ENCODE peak calls at places on chromosomes 7 and 10, in seven cellular contexts. A is dorsolateral prefrontal cortex, N is AG04450, I is HepG2, M is A549, V is transverse colon, Q is astrocyte of the spinal cord. J is an unnamed sample.

GRCh38 chr7:44177570-44178131 is 11.6 kb downstream of the GCK start:
- DNase-seq in A (no peak), V (no peak), M (no peak), I (no peak), N (no peak), Q (peak; percentile 70), J (no peak)

GRCh38 chr10:60737242-60737641 is 41.0 kb upstream of the CDK1 start:
- DNase-seq in M (no peak), V (no peak), N (no peak), A (no peak), Q (no peak), I (no peak), J (no peak)

GRCh38 chr10:112279482-112279881 is 3.7 kb upstream of the TECTB start:
- DNase-seq in Q (no peak), A (no peak), I (no peak), V (no peak), M (no peak), N (no peak), J (peak; percentile 32)

GRCh38 chr7:73557397-73558257 is at the start of gene BCL7B:
- DNase-seq in A (peak; percentile 46), I (peak; percentile 44), V (peak; percentile 80), M (peak; percentile 81), N (no peak), Q (peak; percentile 50), J (peak; percentile 92)

GRCh38 chr7:138538518-138538917 is 78.5 kb downstream of the TRIM24 start:
- DNase-seq in Q (peak; percentile 1), I (no peak), A (no peak), V (no peak), N (peak; percentile 13), M (no peak), J (no peak)

GRCh38 chr10:58027431-58027830 is 240.3 kb downstream of the IPMK start:
- DNase-seq in Q (peak; percentile 50), I (no peak), N (no peak), M (no peak), A (no peak), V (no peak), J (no peak)

GRCh38 chr10:119378737-119379067 is 163.8 kb downstream of the RGS10 start:
- DNase-seq in V (no peak), A (peak; percentile 25), I (no peak), M (no peak), Q (no peak), N (no peak), J (no peak)

GRCh38 chr10:125502276-125502675 is 180.7 kb downstream of the TEX36 start:
- DNase-seq in V (no peak), Q (no peak), M (no peak), N (no peak), I (no peak), A (no peak), J (no peak)

GRCh38 chr10:14676732-14677131 is 98.0 kb downstream of the FAM107B start:
- DNase-seq in A (no peak), Q (no peak), N (no peak), M (no peak), I (no peak), V (no peak), J (no peak)

GRCh38 chr10:62527019-62527827 is 153.1 kb downstream of the ZNF365 start:
- DNase-seq in N (no peak), Q (no peak), I (no peak), A (no peak), V (peak; percentile 9), M (no peak), J (no peak)

GRCh38 chr7:10418985-10419384 is 554.7 kb upstream of the PHF14 start:
- DNase-seq in V (no peak), A (no peak), I (no peak), N (no peak), M (no peak), Q (no peak), J (no peak)

GRCh38 chr10:71068811-71069411 is 143.5 kb upstream of the UNC5B start:
- DNase-seq in V (no peak), I (no peak), Q (peak; percentile 9), M (peak; percentile 10), A (no peak), N (no peak), J (no peak)

GRCh38 chr7:20835111-20835750 is 48.5 kb upstream of the SP8 start:
- DNase-seq in M (no peak), A (no peak), I (no peak), V (no peak), Q (no peak), N (no peak), J (no peak)

GRCh38 chr7:51138121-51139085 is 178.2 kb downstream of the COBL start:
- DNase-seq in A (no peak), M (no peak), V (no peak), N (no peak), Q (no peak), I (no peak), J (no peak)

GRCh38 chr7:110841840-110842579 is 248.9 kb upstream of the LRRN3 start:
- DNase-seq in M (no peak), V (no peak), N (no peak), I (no peak), Q (no peak), A (no peak), J (no peak)

GRCh38 chr10:50390302-50390701 is 139.0 kb upstream of the ASAH2 start:
- DNase-seq in N (no peak), Q (no peak), V (peak; percentile 11), I (no peak), A (no peak), M (no peak), J (no peak)

GRCh38 chr10:72011468-72011867 is 47.3 kb downstream of the CHST3 start:
- DNase-seq in Q (no peak), N (no peak), M (no peak), V (no peak), I (no peak), A (peak; percentile 58), J (no peak)

GRCh38 chr7:86867163-86867762 is 192.2 kb downstream of the ELAPOR2 start:
- DNase-seq in M (no peak), Q (no peak), I (no peak), V (no peak), N (no peak), A (no peak), J (no peak)

GRCh38 chr10:59287587-59287986 is 74.8 kb downstream of the FAM13C start:
- DNase-seq in A (no peak), I (no peak), V (no peak), Q (no peak), M (no peak), N (no peak), J (no peak)

GRCh38 chr10:45374451-45375052 is 536 bp downstream of the ALOX5 start:
- DNase-seq in V (no peak), I (no peak), A (no peak), Q (no peak), N (no peak), M (no peak), J (peak; percentile 58)
- H3K4me3 ChIP-seq in V (peak overlapping the region; percentile 32), I (peak overlapping the region; percentile 52), A (peak overlapping the region; percentile 41), Q (no peak overlapping the region), N (no peak overlapping the region), M (peak overlapping the region; percentile 48), J (peak overlapping the region; percentile 32)

DNA sequence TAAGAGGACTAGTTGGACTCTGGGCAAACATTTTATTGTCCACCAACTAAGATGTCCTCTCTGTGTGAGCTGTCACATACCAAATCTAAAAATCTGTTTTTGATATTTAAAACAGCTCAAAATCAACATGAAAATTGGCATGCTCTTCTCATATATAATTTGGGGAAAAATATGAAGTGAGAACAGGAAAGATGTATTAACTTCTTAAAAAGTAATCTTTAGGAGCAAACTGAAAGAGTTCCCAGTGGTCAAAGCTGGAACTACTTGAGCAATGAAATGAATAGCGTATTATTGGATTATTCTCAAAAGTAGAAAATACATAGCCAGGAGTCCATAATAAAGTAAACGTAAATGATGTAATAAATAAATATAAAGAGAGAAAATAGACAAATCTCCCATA is 147.2 kb downstream of the DYNC1I1 start:
- DNase-seq in V (no peak), I (no peak), Q (no peak), A (no peak), M (no peak), N (no peak), J (no peak)
- TF ChIP-seq CTCF in V (no peak), I (no peak), Q (peak; percentile 16), A (peak; percentile 13), M (no peak), N (peak; percentile 27), J (no peak)

GRCh38 chr7:30681262-30682130 is 760 bp downstream of the CRHR2 start:
- DNase-seq in N (no peak), M (no peak), Q (no peak), V (no peak), A (no peak), I (no peak), J (no peak)
- H3K4me3 ChIP-seq in N (no peak overlapping the region), M (peak overlapping the region; percentile 55), Q (no peak overlapping the region), V (no peak overlapping the region), A (peak overlapping the region; percentile 42), I (peak overlapping the region; percentile 54), J (peak overlapping the region; percentile 49)

GRCh38 chr7:8277394-8277982 is 15.5 kb upstream of the ICA1 start:
- DNase-seq in N (no peak), V (no peak), A (no peak), M (peak; percentile 35), Q (no peak), I (peak; percentile 29), J (peak; percentile 33)
- TF ChIP-seq CTCF in N (no peak), V (peak; percentile 22), A (no peak), M (peak; percentile 31), Q (no peak), I (peak; percentile 51), J (peak; percentile 43)

J was measured in hepatocyte.